ENCODE peak calls at places on chromosomes 7 and 10, in seven cellular contexts. L is kidney glomerular epithelial cell; A is endothelial cell; D is stimulated activated CD4-positive, alpha-beta T cell treated with anti-CD3 and anti-CD28 coated beads, Interleukin-4, amount 100 ng/mL, for 4 hours; N is NCI-H226; O is CD8-positive, alpha-beta T cell; E is anterior cingulate cortex. G is an unnamed sample.

GRCh38 chr7:46854958-46855473 is 726.9 kb downstream of the TNS3 start:
- DNase-seq in O (no peak), L (no peak), E (no peak), N (peak; percentile 6), A (no peak), D (no peak), G (no peak)

GRCh38 chr10:44971419-44971818 is 7.2 kb downstream of the DEPP1 start:
- DNase-seq in L (no peak), O (no peak), N (no peak), E (no peak), A (no peak), D (no peak), G (no peak)

GRCh38 chr7:137878333-137878961 is 31.7 kb upstream of the DGKI start:
- DNase-seq in E (no peak), N (no peak), O (no peak), D (no peak), A (no peak), L (no peak), G (no peak)

GRCh38 chr7:2729043-2729892 is 41.3 kb downstream of the AMZ1 start:
- DNase-seq in L (no peak), D (no peak), O (no peak), A (no peak), N (no peak), E (no peak), G (no peak)

GRCh38 chr10:76939862-76940495 is 697.6 kb downstream of the KCNMA1 start:
- DNase-seq in O (no peak), D (no peak), E (no peak), A (no peak), N (no peak), L (no peak), G (no peak)

GRCh38 chr10:70846795-70847194 is 31.0 kb downstream of the SGPL1 start:
- DNase-seq in N (no peak), L (no peak), E (no peak), D (no peak), A (no peak), O (no peak), G (no peak)

GRCh38 chr7:88758355-88759215 is 915 bp upstream of the ZNF804B start:
- DNase-seq in N (no peak), L (no peak), D (no peak), O (no peak), E (no peak), A (peak; percentile 35), G (no peak)

GRCh38 chr10:27297848-27298524 is 57.4 kb upstream of the ACBD5 start:
- DNase-seq in O (no peak), N (no peak), A (no peak), E (no peak), L (no peak), D (no peak), G (no peak)

GRCh38 chr10:31602541-31603244 is 283.7 kb downstream of the ZEB1 start:
- DNase-seq in O (no peak), L (no peak), A (peak; percentile 27), D (no peak), N (no peak), E (no peak), G (peak; percentile 4)

GRCh38 chr7:73723813-73724212 is 4.3 kb upstream of the STX1A start:
- DNase-seq in E (no peak), D (no peak), O (no peak), N (no peak), L (no peak), A (no peak), G (no peak)

GRCh38 chr7:157037028-157037427 is 26.6 kb upstream of the MNX1 start:
- DNase-seq in L (no peak), E (no peak), A (no peak), N (no peak), D (no peak), O (no peak), G (no peak)

GRCh38 chr7:151133986-151134742 is 33.3 kb downstream of the GBX1 start:
- DNase-seq in E (no peak), D (no peak), O (no peak), A (no peak), N (no peak), L (no peak), G (no peak)

GRCh38 chr10:2392145-2392812 is 655.0 kb upstream of the ADARB2 start:
- DNase-seq in D (no peak), A (no peak), O (no peak), N (no peak), L (no peak), E (no peak), G (peak; percentile 26)

GRCh38 chr10:71090801-71091200 is 121.6 kb upstream of the UNC5B start:
- DNase-seq in O (no peak), L (no peak), N (no peak), A (no peak), E (no peak), D (no peak), G (no peak)

GRCh38 chr7:123275036-123275753 is 75.4 kb upstream of the SLC13A1 start:
- DNase-seq in D (no peak), O (no peak), A (no peak), L (no peak), E (no peak), N (peak; percentile 62), G (no peak)

GRCh38 chr10:103451871-103452713 is at the start of gene CALHM2:
- DNase-seq in E (no peak), D (peak; percentile 62), L (no peak), O (peak; percentile 59), N (peak; percentile 61), A (peak; percentile 51), G (peak; percentile 52)

GRCh38 chr10:34690403-34691049 is 124.6 kb downstream of the PARD3 start:
- DNase-seq in L (no peak), N (no peak), O (no peak), D (no peak), E (no peak), A (no peak), G (no peak)

GRCh38 chr10:73956476-73957338 is 41.2 kb upstream of the VCL start:
- DNase-seq in N (peak; percentile 61), D (no peak), E (no peak), O (peak; percentile 12), L (peak; percentile 60), A (no peak), G (peak; percentile 53)

GRCh38 chr7:73887762-73888161 is 26.8 kb downstream of the TMEM270 start:
- DNase-seq in E (no peak), O (no peak), N (no peak), D (no peak), L (no peak), A (no peak), G (no peak)

GRCh38 chr10:26310361-26310760 is 93.8 kb downstream of the GAD2 start:
- DNase-seq in E (no peak), O (no peak), D (no peak), A (no peak), L (no peak), N (no peak), G (no peak)

GRCh38 chr7:130875265-130875741 is 141.3 kb upstream of the KLF14 start:
- DNase-seq in O (peak; percentile 47), N (no peak), E (no peak), D (no peak), A (peak; percentile 69), L (peak; percentile 54), G (peak; percentile 76)

GRCh38 chr10:62584726-62585125 is 210.6 kb downstream of the ZNF365 start:
- DNase-seq in N (peak; percentile 39), L (no peak), O (no peak), A (no peak), D (no peak), E (no peak), G (no peak)

GRCh38 chr10:85596389-85596788 is 770.2 kb downstream of the GRID1 start:
- DNase-seq in D (no peak), N (no peak), L (no peak), E (no peak), A (no peak), O (no peak), G (no peak)

GRCh38 chr7:133040617-133041016 is 41.3 kb downstream of the CHCHD3 start:
- DNase-seq in E (no peak), D (no peak), O (no peak), A (no peak), N (no peak), L (no peak), G (no peak)

GRCh38 chr7:38748056-38748610 is 117.0 kb upstream of the AMPH start:
- DNase-seq in D (no peak), A (no peak), L (no peak), N (peak; percentile 21), E (no peak), O (no peak), G (peak; percentile 55)

GRCh38 chr7:30785786-30786185 is 14.6 kb downstream of the MINDY4 start:
- DNase-seq in L (no peak), E (no peak), N (no peak), D (no peak), A (no peak), O (no peak), G (no peak)

GRCh38 chr10:9010931-9011670 is 956.6 kb downstream of the GATA3 start:
- DNase-seq in O (no peak), D (no peak), L (no peak), A (no peak), N (no peak), E (no peak), G (no peak)

GRCh38 chr7:77182261-77182660 is 17.4 kb downstream of the FGL2 start:
- DNase-seq in E (no peak), O (no peak), A (no peak), D (no peak), L (no peak), N (no peak), G (no peak)

G was measured in ACHN.